ENCODE peak calls at places on chromosomes 16 and 17, in five cellular contexts. Y is IMR-90, D is ovary, U is HCT116, M is tibial nerve. W is an unnamed sample. For H3K4me1 and H3K27me3, the result is how much of the 10 kb centered on the place peaks cover.

GRCh38 chr16:82344157-82344556 is 174.1 kb upstream of the MPHOSPH6 start:
- DNase-seq in Y (no peak), D (no peak), U (no peak), M (no peak), W (no peak)

GRCh38 chr17:68511254-68511670 is 968 bp upstream of the PRKAR1A start:
- DNase-seq in Y (no peak), D (no peak), U (no peak), M (peak), W (no peak)

GRCh38 chr16:79272141-79272577 is 328.4 kb downstream of the MAF start:
- DNase-seq in Y (no peak), D (no peak), U (no peak), M (no peak), W (no peak)

GRCh38 chr16:83200005-83200779 is 573.4 kb downstream of the CDH13 start:
- DNase-seq in Y (peak), D (no peak), U (no peak), M (no peak), W (peak)

GRCh38 chr16:19644877-19645276 is 73.2 kb downstream of the KNOP1 start:
- DNase-seq in Y (peak), D (peak), U (no peak), M (peak), W (peak)

GRCh38 chr16:46765050-46765449 is 16.9 kb upstream of the MYLK3 start:
- DNase-seq in Y (peak), D (no peak), U (no peak), M (no peak), W (no peak)

GRCh38 chr16:69408451-69408850 is 16.0 kb upstream of the CYB5B start:
- DNase-seq in Y (no peak), D (peak), U (peak), M (no peak), W (no peak)

GRCh38 chr17:43597624-43598358 is 51.7 kb upstream of the ETV4 start:
- DNase-seq in Y (no peak), D (no peak), U (no peak), M (no peak), W (no peak)

GRCh38 chr17:53278466-53278865 is 544.3 kb upstream of the KIF2B start:
- DNase-seq in Y (no peak), D (no peak), U (no peak), M (no peak), W (no peak)

GRCh38 chr17:14464741-14465140 is 163.9 kb downstream of the HS3ST3B1 start:
- DNase-seq in Y (peak), D (no peak), U (no peak), M (no peak), W (no peak)

GRCh38 chr17:66260265-66260664 is 31.1 kb upstream of the APOH start:
- DNase-seq in Y (no peak), D (no peak), U (no peak), M (no peak), W (no peak)

GRCh38 chr16:720507-720989 is 398 bp upstream of the ANTKMT start:
- DNase-seq in Y (peak), D (no peak), U (no peak), M (no peak), W (peak)

GRCh38 chr16:84982434-84982833 is 28.9 kb downstream of the ZDHHC7 start:
- DNase-seq in Y (no peak), D (no peak), U (no peak), M (no peak), W (peak)

GRCh38 chr16:389317-389716 is 7.5 kb upstream of the PGAP6 start:
- DNase-seq in Y (no peak), D (no peak), U (no peak), M (no peak), W (no peak)

GRCh38 chr16:79093554-79093967 is 507.0 kb downstream of the MAF start:
- DNase-seq in Y (no peak), D (no peak), U (no peak), M (no peak), W (no peak)

GRCh38 chr17:7582401-7583252 is 1.0 kb upstream of the MPDU1 start:
- DNase-seq in Y (no peak), D (no peak), U (no peak), M (no peak), W (no peak)

GRCh38 chr16:24988593-24989338 is 26.4 kb downstream of the ARHGAP17 start:
- DNase-seq in Y (peak), D (peak), U (peak), M (peak), W (peak)

GRCh38 chr16:12157510-12158093 is 181.1 kb downstream of the SNX29 start:
- DNase-seq in Y (peak), D (no peak), U (no peak), M (no peak), W (no peak)

GRCh38 chr16:69818811-69819587 is 56.9 kb downstream of the WWP2 start:
- DNase-seq in Y (no peak), D (no peak), U (no peak), M (no peak), W (no peak)

GRCh38 chr16:83799336-83799735 is 8.4 kb upstream of the HSBP1 start:
- DNase-seq in Y (no peak), D (no peak), U (no peak), M (no peak), W (no peak)

GRCh38 chr17:44049294-44050080 is 17.0 kb downstream of the LSM12 start:
- DNase-seq in Y (no peak), D (no peak), U (no peak), M (no peak), W (no peak)

GRCh38 chr17:81566461-81567126 is 14.4 kb upstream of the FAAP100 start:
- DNase-seq in Y (peak), D (peak), U (peak), M (peak), W (peak)

GRCh38 chr16:7334801-7335560 is 2.3 kb downstream of the RBFOX1 start:
- DNase-seq in Y (no peak), D (no peak), U (no peak), M (no peak), W (no peak)

GRCh38 chr17:81030726-81031570 is 4.0 kb upstream of the BAIAP2 start:
- DNase-seq in Y (no peak), D (no peak), U (no peak), M (no peak), W (no peak)

DNA sequence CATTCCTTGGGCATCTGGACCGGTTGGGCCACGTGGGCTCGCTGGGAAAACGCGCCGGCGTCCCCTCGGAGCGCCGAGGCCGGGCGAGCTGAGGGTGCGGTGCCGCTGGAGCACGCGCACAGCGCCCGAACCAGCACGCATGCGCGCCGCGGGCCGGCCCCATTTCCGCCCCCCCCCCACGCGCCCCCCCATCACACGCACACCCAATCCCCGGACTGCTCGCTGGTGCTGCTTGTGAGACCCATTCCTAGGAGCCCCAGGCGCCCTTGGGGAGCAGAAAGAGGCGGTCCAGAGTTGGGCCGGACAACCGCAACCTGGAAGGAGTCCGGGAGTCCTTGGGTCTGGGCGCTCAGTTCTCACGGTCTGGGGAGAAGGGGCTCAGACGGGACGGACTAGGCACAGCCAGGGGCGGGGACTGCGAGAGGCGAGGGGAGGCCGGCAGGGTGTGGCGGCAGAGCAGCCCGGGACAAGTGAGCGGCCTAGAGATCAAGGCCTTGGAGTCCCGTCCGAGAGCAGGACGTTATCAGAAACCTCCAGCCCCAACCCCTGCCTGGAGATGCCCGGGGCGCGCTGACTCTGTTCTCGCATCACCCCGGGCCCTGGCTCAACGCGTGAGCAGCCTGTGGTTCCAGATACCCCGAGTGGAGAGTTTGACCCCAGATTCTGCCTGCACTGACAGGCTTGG is 6.0 kb upstream of the CBX8 start:
- DNase-seq in Y (no peak), D (no peak), U (no peak), M (no peak), W (no peak)
- H3K4me1 ChIP-seq in Y (under half), D (under half), U (under half), M (under half), W (under half)

GRCh38 chr17:2393184-2393953 is 7.5 kb downstream of the MNT start:
- DNase-seq in Y (peak), D (peak), U (no peak), M (peak), W (peak)
- TF ChIP-seq POLR2A in Y (peak), D (peak), U (no peak), M (peak), W (peak)

GRCh38 chr17:39626171-39626670 is 531 bp upstream of the PPP1R1B start:
- DNase-seq in Y (no peak), D (no peak), U (no peak), M (no peak), W (no peak)
- H3K27me3 ChIP-seq in Y (half or more), D (under half), U (under half), M (half or more), W (under half)

DNA sequence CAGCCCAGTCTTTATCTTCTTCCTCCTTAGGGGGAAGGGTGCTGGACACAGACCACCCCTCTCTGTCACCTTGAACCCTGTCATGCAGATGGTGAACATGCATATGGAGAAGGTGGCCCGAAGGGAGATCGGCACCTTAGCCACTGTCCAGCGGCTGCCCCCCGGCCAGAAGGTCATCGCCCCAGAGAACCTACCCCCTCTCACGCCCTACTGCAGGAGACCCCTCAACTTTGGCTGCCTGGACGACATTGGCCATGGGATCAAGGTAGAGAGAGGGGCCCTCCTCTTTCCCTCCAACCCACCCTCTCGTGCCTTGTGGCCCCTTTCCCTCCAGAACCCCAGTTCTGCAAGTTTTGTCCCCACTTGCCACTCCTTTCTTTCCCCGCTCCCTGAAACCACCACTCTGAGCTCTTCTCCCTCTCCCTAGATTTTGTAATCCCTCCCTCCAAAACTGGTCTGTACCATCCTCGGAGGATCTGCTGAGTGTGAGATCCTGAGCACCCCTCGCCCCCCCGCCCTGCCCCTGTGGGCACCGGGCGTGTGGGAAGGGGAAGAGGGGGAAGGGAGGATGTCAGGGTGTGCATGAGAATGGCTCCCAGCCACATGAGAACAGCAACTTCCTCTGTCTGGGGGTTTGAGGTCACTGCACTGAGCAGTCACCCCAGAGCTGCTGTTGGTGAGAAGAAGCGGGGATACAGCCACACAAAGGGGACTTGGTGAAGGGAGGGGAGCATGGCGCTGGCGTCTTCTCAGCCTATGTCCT is 7.3 kb downstream of the ABI3 start:
- DNase-seq in Y (no peak), D (no peak), U (no peak), M (peak), W (peak)
- H3K4me1 ChIP-seq in Y (under half), D (under half), U (under half), M (under half), W (under half)

DNA sequence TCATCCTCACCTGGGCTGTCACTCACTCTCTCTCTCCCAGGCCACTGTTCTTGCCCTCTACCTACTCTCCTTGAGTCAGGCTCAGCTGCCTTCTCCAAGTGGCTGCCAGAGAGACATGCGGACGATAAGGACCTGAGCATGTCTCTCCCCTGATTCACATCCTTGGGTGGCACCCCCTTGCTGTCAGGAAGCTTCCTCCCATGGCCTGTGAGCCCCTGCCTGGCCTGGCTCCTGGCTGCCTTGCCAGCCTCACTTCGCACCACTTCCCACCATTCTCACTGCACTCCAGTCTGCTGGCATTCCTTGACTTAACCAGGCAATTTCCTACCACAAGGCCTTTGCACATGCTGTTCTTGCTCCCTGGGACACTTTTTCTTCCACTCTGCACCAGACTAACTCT is 2.7 kb upstream of the ALDH3A1 start:
- DNase-seq in Y (no peak), D (no peak), U (no peak), M (no peak), W (peak)
- TF ChIP-seq POLR2A in Y (no peak), D (no peak), U (no peak), M (no peak), W (no peak)

DNA sequence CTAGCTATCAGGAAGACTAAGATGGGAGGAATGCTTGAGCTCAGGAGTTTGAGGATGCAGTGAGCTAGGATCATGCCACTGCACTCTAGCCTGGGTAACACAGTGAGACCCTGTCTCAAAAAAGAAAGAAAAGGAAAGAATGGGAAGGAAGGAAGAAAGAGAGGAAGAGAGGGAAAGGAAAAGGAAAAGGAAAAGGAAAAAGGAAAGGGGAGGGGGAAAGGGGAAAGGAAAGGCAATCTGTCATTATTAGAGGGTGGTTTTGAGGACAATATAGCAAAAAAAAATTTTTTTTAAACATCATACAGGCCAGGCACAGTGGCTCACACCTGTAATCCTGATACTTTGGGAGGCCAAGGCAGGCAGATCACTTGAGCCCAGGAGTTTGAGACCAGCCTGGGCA is 20.4 kb downstream of the JUP start:
- DNase-seq in Y (no peak), D (no peak), U (no peak), M (no peak), W (no peak)
- H3K27me3 ChIP-seq in Y (under half), D (under half), U (under half), M (under half), W (under half)

DNA sequence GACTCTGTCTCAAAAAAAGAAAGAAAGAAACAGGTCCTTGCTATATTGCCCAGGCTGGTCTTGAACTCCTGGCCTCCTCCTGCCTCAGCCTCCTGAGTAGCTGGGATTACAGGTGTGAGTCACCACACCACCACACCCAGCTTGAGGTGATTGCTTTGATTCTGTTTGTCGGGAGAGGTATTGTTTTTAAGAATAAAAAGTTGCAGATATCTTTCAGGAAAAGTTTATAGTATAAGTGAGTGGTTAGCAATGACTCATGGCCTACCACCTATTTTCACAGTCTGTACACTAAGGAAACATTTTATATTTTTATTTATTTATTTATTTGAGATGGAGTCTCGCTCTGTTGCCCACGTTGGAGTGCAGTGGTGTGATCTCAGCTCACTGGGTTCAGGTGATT is 45.0 kb downstream of the RHOT1 start:
- DNase-seq in Y (peak), D (no peak), U (no peak), M (no peak), W (no peak)
- H3K4me1 ChIP-seq in Y (under half), D (under half), U (under half), M (under half), W (under half)

W was measured in thyroid gland.